ENCODE peak calls at places on chromosomes 13 and 19, in six cellular contexts. H is IMR-90, Y is mesenchymal stem cell, L is H1, M is H9, C is trophoblast cell. W is an unnamed sample.

GRCh38 chr19:19260417-19260816 is 12.7 kb downstream of the TM6SF2 start:
- DNase-seq in H (no peak), Y (no peak), L (no peak), M (no peak), C (no peak), W (no peak)

GRCh38 chr19:4589579-4590410 is 30.3 kb upstream of the SEMA6B start:
- DNase-seq in H (no peak), Y (no peak), L (no peak), M (no peak), C (no peak), W (no peak)

GRCh38 chr13:34256236-34256635 is 438.3 kb downstream of the RFC3 start:
- DNase-seq in H (no peak), Y (no peak), L (no peak), M (no peak), C (no peak), W (no peak)

GRCh38 chr19:45815501-45816216 is 551 bp upstream of the RSPH6A start:
- DNase-seq in H (no peak), Y (peak), L (peak), M (peak), C (no peak), W (peak)

GRCh38 chr13:42925626-42926025 is 66.4 kb downstream of the EPSTI1 start:
- DNase-seq in H (no peak), Y (no peak), L (no peak), M (no peak), C (no peak), W (no peak)

GRCh38 chr13:93226623-93227279 is at the start of gene GPC6:
- DNase-seq in H (peak), Y (peak), L (no peak), M (peak), C (no peak), W (peak)

GRCh38 chr19:35327642-35328041 is 1.3 kb upstream of the CD22 start:
- DNase-seq in H (no peak), Y (no peak), L (no peak), M (peak), C (no peak), W (no peak)

GRCh38 chr13:29547135-29547534 is 48.4 kb downstream of the SLC7A1 start:
- DNase-seq in H (peak), Y (no peak), L (no peak), M (no peak), C (no peak), W (no peak)

GRCh38 chr13:97275265-97275664 is 53.1 kb downstream of the MBNL2 start:
- DNase-seq in H (peak), Y (peak), L (no peak), M (no peak), C (no peak), W (no peak)

DNA sequence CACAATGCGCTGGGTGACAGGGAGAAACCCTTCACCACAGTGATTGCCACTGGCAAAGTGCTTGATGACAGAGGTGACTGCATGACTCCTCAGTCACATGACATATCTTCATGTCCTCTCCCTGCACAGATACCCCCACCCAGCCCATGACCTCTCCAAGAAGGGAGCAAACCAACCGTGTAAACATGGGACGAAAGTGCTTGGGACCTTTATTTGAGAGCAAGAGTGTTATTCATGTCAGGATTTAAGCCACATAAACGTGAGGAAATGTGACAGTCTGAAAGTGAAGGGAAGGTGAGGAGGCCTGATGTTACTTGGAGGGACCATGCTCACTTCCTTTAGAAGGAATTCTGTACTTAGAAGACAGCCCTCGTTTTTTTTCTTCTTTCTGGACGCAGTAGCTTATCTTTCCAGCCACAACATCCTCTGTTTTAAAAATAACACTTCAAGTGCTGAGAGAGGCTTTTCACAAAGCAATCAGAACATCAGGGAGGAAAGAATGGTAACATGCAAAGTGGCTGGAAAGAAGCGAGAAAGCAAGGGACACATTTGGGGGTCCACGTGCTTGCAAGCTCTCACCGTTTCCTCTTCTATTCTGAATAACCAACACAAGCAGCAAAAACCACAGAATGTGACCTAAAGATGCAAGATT is 35.6 kb downstream of the EPS15L1 start:
- DNase-seq in H (no peak), Y (peak), L (no peak), M (no peak), C (no peak), W (no peak)
- H4K91ac ChIP-seq in H (no peak), Y (peak), L (no peak), M (no peak), C (no peak), W (no peak)

DNA sequence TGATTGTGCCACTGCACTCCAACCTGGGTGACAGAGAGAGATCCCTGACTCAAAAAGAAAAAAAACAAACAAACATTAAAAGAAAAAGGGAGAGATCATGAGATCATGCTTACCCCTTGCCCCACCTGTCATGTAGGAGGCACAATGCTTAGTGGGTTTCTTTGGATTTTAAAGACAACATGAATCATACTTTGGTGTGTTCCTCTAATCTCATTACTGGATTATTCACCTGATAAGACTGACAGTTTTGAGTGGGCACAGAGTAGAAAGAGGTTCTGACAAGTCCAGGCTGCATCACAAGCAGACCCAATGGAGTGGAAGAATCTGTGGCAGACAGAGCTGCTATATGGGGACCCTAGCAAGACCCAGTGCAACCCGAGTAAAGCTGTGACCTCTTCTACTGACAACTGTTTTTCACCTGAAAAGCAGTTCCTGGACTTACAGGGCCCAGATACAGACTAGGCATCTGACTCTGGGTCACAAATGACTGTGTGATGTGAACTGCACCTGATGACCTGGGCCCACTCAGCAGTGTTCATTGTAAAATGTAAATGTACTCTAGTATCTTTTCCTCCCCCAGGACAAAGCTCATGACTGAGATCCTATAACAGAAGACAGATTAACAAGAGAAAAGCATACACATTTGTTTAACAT is 28.9 kb upstream of the USP12 start:
- DNase-seq in H (no peak), Y (no peak), L (no peak), M (no peak), C (no peak), W (no peak)
- H4K91ac ChIP-seq in H (no peak), Y (no peak), L (no peak), M (no peak), C (no peak), W (no peak)

GRCh38 chr19:7558667-7559066 is 23.1 kb downstream of the PNPLA6 start:
- DNase-seq in H (no peak), Y (no peak), L (no peak), M (no peak), C (no peak), W (no peak)

GRCh38 chr19:7561229-7561806 is 25.8 kb downstream of the PNPLA6 start:
- DNase-seq in H (no peak), Y (no peak), L (no peak), M (no peak), C (no peak), W (no peak)

GRCh38 chr19:7556696-7557315 is 21.3 kb downstream of the PNPLA6 start:
- DNase-seq in H (no peak), Y (no peak), L (no peak), M (no peak), C (no peak), W (no peak)

GRCh38 chr19:7560271-7560670 is 24.8 kb downstream of the PNPLA6 start:
- DNase-seq in H (no peak), Y (no peak), L (no peak), M (no peak), C (no peak), W (no peak)

GRCh38 chr19:7559102-7559501 is 23.6 kb downstream of the PNPLA6 start:
- DNase-seq in H (no peak), Y (no peak), L (no peak), M (no peak), C (no peak), W (no peak)
- H4K91ac ChIP-seq in H (no peak), Y (no peak), L (no peak), M (no peak), C (no peak), W (no peak)

GRCh38 chr13:76680112-76680511 is 206.1 kb downstream of the KCTD12 start:
- DNase-seq in H (no peak), Y (no peak), L (no peak), M (no peak), C (no peak), W (no peak)
- H4K91ac ChIP-seq in H (no peak), Y (no peak), L (no peak), M (no peak), C (no peak), W (no peak)

GRCh38 chr19:7865262-7865911 is 8.8 kb downstream of the PRR36 start:
- DNase-seq in H (no peak), Y (no peak), L (no peak), M (no peak), C (no peak), W (no peak)
- H4K91ac ChIP-seq in H (no peak), Y (no peak), L (no peak), M (no peak), C (no peak), W (no peak)

W was measured in neuronal stem cell.